ENCODE peak calls at places on chromosomes 2 and 18, in seven cellular contexts. One of them, this sample, is unnamed.

GRCh38 chr2:85647823-85648526 is 20.0 kb downstream of the SFTPB start:
- DNase-seq in fibroblast of lung: no peak
- DNase-seq in cardiac fibroblast: no peak
- DNase-seq in naive B cell: peak
- DNase-seq in NCI-H1417: no peak
- DNase-seq in Ammon's horn: peak
- DNase-seq in astrocyte of the hippocampus: no peak
- DNase-seq in this sample: no peak

GRCh38 chr2:218257390-218257981 is 3.3 kb upstream of the GPBAR1 start:
- DNase-seq in NCI-H1417: no peak
- DNase-seq in cardiac fibroblast: peak
- DNase-seq in fibroblast of lung: no peak
- DNase-seq in Ammon's horn: peak
- DNase-seq in astrocyte of the hippocampus: peak
- DNase-seq in naive B cell: peak
- DNase-seq in this sample: peak

GRCh38 chr18:9521770-9522169 is 46.5 kb downstream of the RALBP1 start:
- DNase-seq in NCI-H1417: no peak
- DNase-seq in Ammon's horn: no peak
- DNase-seq in cardiac fibroblast: no peak
- DNase-seq in fibroblast of lung: no peak
- DNase-seq in naive B cell: no peak
- DNase-seq in astrocyte of the hippocampus: no peak
- DNase-seq in this sample: no peak

GRCh38 chr2:72386288-72386687 is 238.6 kb upstream of the CYP26B1 start:
- DNase-seq in Ammon's horn: no peak
- DNase-seq in astrocyte of the hippocampus: no peak
- DNase-seq in NCI-H1417: no peak
- DNase-seq in cardiac fibroblast: no peak
- DNase-seq in naive B cell: no peak
- DNase-seq in fibroblast of lung: no peak
- DNase-seq in this sample: no peak

GRCh38 chr18:63963610-63964256 is 6.1 kb upstream of the SERPINB8 start:
- DNase-seq in astrocyte of the hippocampus: peak
- DNase-seq in Ammon's horn: peak
- DNase-seq in cardiac fibroblast: peak
- DNase-seq in NCI-H1417: peak
- DNase-seq in fibroblast of lung: peak
- DNase-seq in naive B cell: peak
- DNase-seq in this sample: peak

GRCh38 chr2:178882666-178883440 is 75.6 kb upstream of the TTN start:
- DNase-seq in fibroblast of lung: peak
- DNase-seq in naive B cell: no peak
- DNase-seq in cardiac fibroblast: peak
- DNase-seq in Ammon's horn: no peak
- DNase-seq in NCI-H1417: no peak
- DNase-seq in astrocyte of the hippocampus: peak
- DNase-seq in this sample: no peak

GRCh38 chr2:159873136-159873728 is 75.2 kb upstream of the CD302 start:
- DNase-seq in naive B cell: peak
- DNase-seq in astrocyte of the hippocampus: no peak
- DNase-seq in NCI-H1417: peak
- DNase-seq in Ammon's horn: no peak
- DNase-seq in cardiac fibroblast: no peak
- DNase-seq in fibroblast of lung: no peak
- DNase-seq in this sample: no peak

GRCh38 chr2:217993817-217994459 is 8.9 kb downstream of the TNS1 start:
- DNase-seq in fibroblast of lung: peak
- DNase-seq in cardiac fibroblast: peak
- DNase-seq in NCI-H1417: peak
- DNase-seq in Ammon's horn: peak
- DNase-seq in naive B cell: peak
- DNase-seq in astrocyte of the hippocampus: peak
- DNase-seq in this sample: peak

GRCh38 chr2:100062315-100062714 is 80.1 kb downstream of the AFF3 start:
- DNase-seq in naive B cell: no peak
- DNase-seq in NCI-H1417: no peak
- DNase-seq in fibroblast of lung: no peak
- DNase-seq in Ammon's horn: no peak
- DNase-seq in astrocyte of the hippocampus: no peak
- DNase-seq in cardiac fibroblast: no peak
- DNase-seq in this sample: no peak

GRCh38 chr2:201182650-201183372 is at the start of gene CASP10:
- DNase-seq in cardiac fibroblast: peak
- DNase-seq in Ammon's horn: peak
- DNase-seq in fibroblast of lung: peak
- DNase-seq in NCI-H1417: no peak
- DNase-seq in naive B cell: peak
- DNase-seq in astrocyte of the hippocampus: no peak
- DNase-seq in this sample: peak

GRCh38 chr2:171794918-171795317 is 99.1 kb downstream of the SLC25A12 start:
- DNase-seq in Ammon's horn: no peak
- DNase-seq in NCI-H1417: no peak
- DNase-seq in cardiac fibroblast: no peak
- DNase-seq in naive B cell: no peak
- DNase-seq in astrocyte of the hippocampus: peak
- DNase-seq in fibroblast of lung: no peak
- DNase-seq in this sample: no peak

GRCh38 chr2:12277305-12278034 is 439.3 kb upstream of the TRIB2 start:
- DNase-seq in cardiac fibroblast: no peak
- DNase-seq in naive B cell: no peak
- DNase-seq in astrocyte of the hippocampus: peak
- DNase-seq in Ammon's horn: no peak
- DNase-seq in NCI-H1417: no peak
- DNase-seq in fibroblast of lung: no peak
- DNase-seq in this sample: no peak

GRCh38 chr2:182444806-182445205 is 18.0 kb upstream of the PDE1A start:
- DNase-seq in NCI-H1417: no peak
- DNase-seq in astrocyte of the hippocampus: peak
- DNase-seq in Ammon's horn: no peak
- DNase-seq in cardiac fibroblast: peak
- DNase-seq in fibroblast of lung: peak
- DNase-seq in naive B cell: no peak
- DNase-seq in this sample: no peak

GRCh38 chr2:101501443-101501842 is 26.5 kb upstream of the RFX8 start:
- DNase-seq in Ammon's horn: no peak
- DNase-seq in fibroblast of lung: no peak
- DNase-seq in naive B cell: no peak
- DNase-seq in cardiac fibroblast: peak
- DNase-seq in astrocyte of the hippocampus: peak
- DNase-seq in NCI-H1417: no peak
- DNase-seq in this sample: no peak

GRCh38 chr2:72935611-72935957 is 18.3 kb downstream of the EMX1 start:
- DNase-seq in naive B cell: no peak
- DNase-seq in fibroblast of lung: no peak
- DNase-seq in Ammon's horn: no peak
- DNase-seq in cardiac fibroblast: no peak
- DNase-seq in astrocyte of the hippocampus: no peak
- DNase-seq in NCI-H1417: no peak
- DNase-seq in this sample: no peak

GRCh38 chr18:48941672-48942071 is 9.1 kb downstream of the SMAD7 start:
- DNase-seq in NCI-H1417: no peak
- DNase-seq in fibroblast of lung: no peak
- DNase-seq in cardiac fibroblast: peak
- DNase-seq in Ammon's horn: no peak
- DNase-seq in astrocyte of the hippocampus: peak
- DNase-seq in naive B cell: no peak
- DNase-seq in this sample: no peak

GRCh38 chr2:85577386-85578242 is at the start of gene VAMP8:
- DNase-seq in NCI-H1417: no peak
- DNase-seq in Ammon's horn: peak
- DNase-seq in fibroblast of lung: no peak
- DNase-seq in cardiac fibroblast: no peak
- DNase-seq in astrocyte of the hippocampus: no peak
- DNase-seq in naive B cell: peak
- DNase-seq in this sample: peak

GRCh38 chr2:30398488-30398887 is 48.6 kb upstream of the LCLAT1 start:
- DNase-seq in fibroblast of lung: no peak
- DNase-seq in astrocyte of the hippocampus: no peak
- DNase-seq in NCI-H1417: no peak
- DNase-seq in cardiac fibroblast: peak
- DNase-seq in naive B cell: no peak
- DNase-seq in Ammon's horn: no peak
- DNase-seq in this sample: no peak

GRCh38 chr2:100234141-100234540 is 88.2 kb downstream of the LONRF2 start:
- DNase-seq in NCI-H1417: no peak
- DNase-seq in fibroblast of lung: no peak
- DNase-seq in Ammon's horn: no peak
- DNase-seq in astrocyte of the hippocampus: peak
- DNase-seq in cardiac fibroblast: peak
- DNase-seq in naive B cell: no peak
- DNase-seq in this sample: no peak

GRCh38 chr2:11073791-11074190 is 81.5 kb upstream of the SLC66A3 start:
- DNase-seq in cardiac fibroblast: peak
- DNase-seq in NCI-H1417: peak
- DNase-seq in astrocyte of the hippocampus: no peak
- DNase-seq in Ammon's horn: no peak
- DNase-seq in fibroblast of lung: peak
- DNase-seq in naive B cell: no peak
- DNase-seq in this sample: no peak

GRCh38 chr18:36127866-36128845 is 984 bp downstream of the SLC39A6 start:
- DNase-seq in naive B cell: no peak
- DNase-seq in fibroblast of lung: peak
- DNase-seq in cardiac fibroblast: peak
- DNase-seq in NCI-H1417: peak
- DNase-seq in astrocyte of the hippocampus: peak
- DNase-seq in Ammon's horn: peak
- DNase-seq in this sample: peak

GRCh38 chr18:28365406-28365805 is 188.5 kb upstream of the CDH2 start:
- DNase-seq in NCI-H1417: peak
- DNase-seq in naive B cell: no peak
- DNase-seq in cardiac fibroblast: peak
- DNase-seq in astrocyte of the hippocampus: peak
- DNase-seq in Ammon's horn: no peak
- DNase-seq in fibroblast of lung: no peak
- DNase-seq in this sample: no peak

This sample was measured in ACHN.